ENCODE peak calls at places on chromosomes 3 and 15, in five cellular contexts. X, Y, J, B and E are unnamed samples.

GRCh38 chr3:110868106-110868505 is 203.5 kb upstream of the NECTIN3 start:
- DNase-seq in X (no peak), Y (no peak), J (no peak), B (no peak), E (no peak)

GRCh38 chr15:79160211-79160610 is 69.6 kb upstream of the RASGRF1 start:
- DNase-seq in X (no peak), Y (peak; percentile 40), J (no peak), B (no peak), E (no peak)

GRCh38 chr3:98329392-98330124 is 24.1 kb upstream of the OR5K4 start:
- DNase-seq in X (no peak), Y (peak; percentile 51), J (no peak), B (peak; percentile 59), E (peak; percentile 66)

GRCh38 chr3:126355777-126356372 is 1.3 kb downstream of the KLF15 start:
- DNase-seq in X (peak; percentile 45), Y (peak; percentile 52), J (peak; percentile 97), B (peak; percentile 97), E (peak; percentile 94)

GRCh38 chr3:67044955-67045354 is 46.8 kb downstream of the KBTBD8 start:
- DNase-seq in X (no peak), Y (no peak), J (no peak), B (no peak), E (no peak)

GRCh38 chr3:146640955-146641867 is 36.1 kb upstream of the PLSCR5 start:
- DNase-seq in X (no peak), Y (peak; percentile 37), J (no peak), B (no peak), E (peak; percentile 42)

GRCh38 chr3:127356381-127356780 is 68.5 kb upstream of the PRR20G start:
- DNase-seq in X (no peak), Y (no peak), J (no peak), B (no peak), E (no peak)

GRCh38 chr3:140753865-140754754 is 76.2 kb downstream of the TRIM42 start:
- DNase-seq in X (no peak), Y (no peak), J (no peak), B (no peak), E (no peak)

GRCh38 chr3:31937225-31937624 is 43.8 kb downstream of the OSBPL10 start:
- DNase-seq in X (no peak), Y (no peak), J (no peak), B (no peak), E (no peak)

GRCh38 chr3:38717603-38718240 is 68.2 kb upstream of the SCN5A start:
- DNase-seq in X (no peak), Y (no peak), J (no peak), B (no peak), E (peak; percentile 79)

GRCh38 chr3:143306419-143306818 is 186.8 kb downstream of the CHST2 start:
- DNase-seq in X (no peak), Y (no peak), J (no peak), B (no peak), E (peak; percentile 52)

GRCh38 chr3:27147215-27147614 is 222.0 kb downstream of the NEK10 start:
- DNase-seq in X (no peak), Y (peak; percentile 9), J (peak; percentile 16), B (no peak), E (no peak)

GRCh38 chr15:59051867-59052861 is 52.8 kb upstream of the CCNB2 start:
- DNase-seq in X (no peak), Y (no peak), J (no peak), B (no peak), E (no peak)

GRCh38 chr3:10329495-10330015 is 8.6 kb upstream of the SEC13 start:
- DNase-seq in X (no peak), Y (no peak), J (no peak), B (no peak), E (no peak)

GRCh38 chr3:74267583-74268184 is 346.8 kb downstream of the CNTN3 start:
- DNase-seq in X (peak; percentile 2), Y (peak; percentile 63), J (peak; percentile 32), B (peak; percentile 75), E (peak; percentile 25)

GRCh38 chr15:47466357-47466756 is 250.9 kb upstream of the SEMA6D start:
- DNase-seq in X (no peak), Y (peak; percentile 90), J (no peak), B (no peak), E (no peak)

GRCh38 chr3:72536206-72536887 is 311.9 kb downstream of the SHQ1 start:
- DNase-seq in X (no peak), Y (no peak), J (no peak), B (no peak), E (no peak)

DNA sequence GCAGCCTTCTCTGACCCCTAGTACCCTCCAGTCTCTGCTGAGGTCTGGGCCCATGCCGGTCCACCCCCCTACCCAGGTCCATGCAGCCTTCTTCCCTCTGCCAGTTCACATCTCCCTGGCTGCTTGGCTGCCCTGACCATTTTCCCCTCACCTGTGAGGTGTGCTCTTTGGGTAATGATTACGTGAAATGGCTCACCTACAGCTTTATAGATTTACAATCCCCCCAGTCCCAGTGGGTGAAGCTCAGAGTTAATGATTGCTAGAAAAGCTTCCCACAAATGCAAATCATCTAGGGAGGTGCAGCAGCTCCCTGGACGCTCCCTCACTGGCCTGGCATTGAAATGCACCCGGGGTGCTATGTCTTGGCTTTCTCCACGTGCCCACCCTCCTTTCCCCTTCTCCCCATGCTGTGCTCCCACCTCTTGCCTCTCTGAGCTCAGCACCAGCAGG is 18.7 kb downstream of the PAQR5 start:
- DNase-seq in X (no peak), Y (no peak), J (no peak), B (no peak), E (no peak)
- TF ChIP-seq POLR2A in X (no peak), Y (no peak), J (no peak), B (no peak), E (no peak)

GRCh38 chr3:47781685-47782537 is at the start of gene SMARCC1:
- DNase-seq in X (peak; percentile 92), Y (peak; percentile 97), J (peak; percentile 96), B (peak; percentile 98), E (peak; percentile 97)
- TF ChIP-seq POLR2A in X (peak; percentile 72), Y (peak; percentile 87), J (peak; percentile 95), B (peak; percentile 56), E (peak; percentile 95)

GRCh38 chr15:99252326-99252725 is 1.0 kb downstream of the LRRC28 start:
- DNase-seq in X (no peak), Y (no peak), J (no peak), B (no peak), E (no peak)

GRCh38 chr15:99250001-99250400 is 620 bp upstream of the TTC23 start:
- DNase-seq in X (no peak), Y (no peak), J (no peak), B (no peak), E (no peak)

GRCh38 chr15:99249270-99249817 is at the start of gene TTC23:
- DNase-seq in X (no peak), Y (peak; percentile 89), J (peak; percentile 36), B (peak; percentile 73), E (no peak)

GRCh38 chr15:99250494-99251435 is 516 bp upstream of the LRRC28 start:
- DNase-seq in X (peak; percentile 76), Y (peak; percentile 99), J (peak; percentile 99), B (peak; percentile 99), E (peak; percentile 98)

DNA sequence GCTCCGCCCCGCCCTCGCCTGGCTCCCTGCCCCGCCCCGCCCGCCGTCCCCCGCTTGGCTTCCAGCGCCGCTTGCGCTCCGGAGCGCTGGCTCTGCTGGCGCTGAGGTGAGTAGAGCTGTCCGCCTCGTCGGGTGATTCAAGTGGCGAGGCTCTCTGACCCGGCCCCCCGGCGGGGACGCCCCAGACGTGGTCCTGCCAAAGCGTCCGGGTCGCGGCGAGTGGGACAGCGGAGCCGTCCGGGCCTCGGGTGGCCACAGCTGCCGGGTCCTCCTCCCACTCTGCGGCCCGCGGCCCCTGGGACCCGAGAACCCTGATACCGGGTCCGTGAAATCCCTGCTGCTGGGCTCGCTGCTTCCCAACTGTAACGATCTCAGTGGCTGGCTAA is at the start of gene LRRC28:
- DNase-seq in X (no peak), Y (no peak), J (no peak), B (no peak), E (no peak)
- TF ChIP-seq POLR2A in X (no peak), Y (no peak), J (peak; percentile 66), B (peak; percentile 36), E (peak; percentile 37)

GRCh38 chr3:196867507-196868296 is at the start of gene SENP5:
- DNase-seq in X (peak; percentile 90), Y (peak; percentile 86), J (peak; percentile 84), B (peak; percentile 94), E (peak; percentile 96)
- TF ChIP-seq POLR2A in X (peak; percentile 92), Y (peak; percentile 97), J (peak; percentile 95), B (peak; percentile 35), E (peak; percentile 94)

DNA sequence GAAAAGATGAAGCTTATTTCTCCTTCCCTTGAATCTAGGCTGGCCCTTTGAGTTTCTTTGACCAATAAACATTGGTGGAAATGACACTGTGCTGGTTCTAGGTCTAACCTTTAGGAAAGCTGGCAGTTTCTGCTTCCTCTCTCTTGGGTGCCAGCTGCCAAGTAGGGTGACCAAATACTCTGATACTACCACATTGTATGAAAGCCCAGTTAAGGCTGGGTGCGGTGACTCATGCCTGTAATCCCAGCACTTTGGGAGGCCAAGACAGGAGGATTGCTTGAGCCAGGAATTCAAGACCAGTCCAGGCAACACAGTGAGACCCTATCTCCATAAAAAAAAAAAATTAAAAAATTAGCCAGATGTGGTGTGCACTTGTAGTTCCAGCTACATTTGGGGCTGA is 320.7 kb downstream of the ZNF621 start:
- DNase-seq in X (no peak), Y (no peak), J (no peak), B (no peak), E (no peak)
- TF ChIP-seq POLR2A in X (no peak), Y (no peak), J (no peak), B (no peak), E (no peak)

GRCh38 chr3:84958495-84959469 is at the start of gene CADM2:
- DNase-seq in X (peak; percentile 86), Y (peak; percentile 45), J (peak; percentile 80), B (peak; percentile 95), E (peak; percentile 78)
- TF ChIP-seq POLR2A in X (no peak), Y (no peak), J (peak; percentile 30), B (no peak), E (no peak)

GRCh38 chr3:69086133-69086722 is 1.5 kb downstream of the ARL6IP5 start:
- DNase-seq in X (no peak), Y (peak; percentile 92), J (peak; percentile 91), B (peak; percentile 87), E (peak; percentile 89)
- TF ChIP-seq POLR2A in X (no peak), Y (no peak), J (peak; percentile 19), B (no peak), E (peak; percentile 77)

GRCh38 chr3:19250959-19251610 is 102.8 kb downstream of the KCNH8 start:
- DNase-seq in X (no peak), Y (no peak), J (no peak), B (no peak), E (no peak)

GRCh38 chr3:19248143-19248542 is 99.8 kb downstream of the KCNH8 start:
- DNase-seq in X (no peak), Y (no peak), J (no peak), B (no peak), E (no peak)
- TF ChIP-seq POLR2A in X (no peak), Y (no peak), J (no peak), B (no peak), E (no peak)